ENCODE peak calls at places on chromosomes 13 and 19, in five cellular contexts. U is keratinocyte, V is psoas muscle, D is thoracic aorta, W is sigmoid colon. C is an unnamed sample.

GRCh38 chr19:16061943-16062342 is 14.4 kb upstream of the TPM4 start:
- DNase-seq in V (no peak), D (no peak), W (no peak), U (no peak), C (peak)

GRCh38 chr13:29496241-29496712 is 99.2 kb downstream of the SLC7A1 start:
- DNase-seq in W (no peak), D (no peak), V (no peak), U (peak), C (no peak)

GRCh38 chr13:26656919-26657318 is 99.4 kb downstream of the WASF3 start:
- DNase-seq in D (no peak), W (no peak), V (no peak), U (no peak), C (no peak)

GRCh38 chr19:46009530-46010510 is 13.0 kb downstream of the PGLYRP1 start:
- DNase-seq in V (peak), U (no peak), D (no peak), W (peak), C (peak)

GRCh38 chr13:108948269-108948671 is 318.9 kb downstream of the MYO16 start:
- DNase-seq in U (no peak), D (no peak), V (no peak), W (no peak), C (no peak)

GRCh38 chr13:27038323-27038722 is 133.3 kb downstream of the USP12 start:
- DNase-seq in U (no peak), V (no peak), W (no peak), D (no peak), C (no peak)

GRCh38 chr13:101289764-101290163 is 126.5 kb downstream of the NALCN start:
- DNase-seq in W (no peak), U (no peak), D (no peak), V (no peak), C (no peak)

GRCh38 chr13:27657724-27658123 is 36.0 kb downstream of the POLR1D start:
- DNase-seq in U (no peak), D (no peak), W (no peak), V (no peak), C (no peak)

GRCh38 chr19:55228403-55229031 is at the start of gene TMEM86B:
- DNase-seq in D (no peak), V (no peak), W (no peak), U (no peak), C (no peak)

GRCh38 chr19:45692187-45693111 is at the start of gene QPCTL:
- DNase-seq in V (peak), U (peak), W (peak), D (peak), C (peak)

GRCh38 chr13:24286624-24287023 is 22.8 kb upstream of the C1QTNF9 start:
- DNase-seq in W (no peak), U (no peak), D (no peak), V (no peak), C (no peak)

GRCh38 chr13:99527346-99527745 is 26.1 kb downstream of the TM9SF2 start:
- DNase-seq in V (no peak), U (no peak), D (no peak), W (no peak), C (no peak)

GRCh38 chr13:98595134-98595533 is 18.2 kb upstream of the STK24 start:
- DNase-seq in W (no peak), V (no peak), D (no peak), U (no peak), C (no peak)

GRCh38 chr19:44212865-44213346 is 574 bp downstream of the ZNF227 start:
- DNase-seq in V (no peak), U (no peak), W (no peak), D (no peak), C (no peak)

GRCh38 chr13:47463002-47463401 is 538.1 kb downstream of the SUCLA2 start:
- DNase-seq in W (no peak), D (no peak), U (no peak), V (no peak), C (no peak)

GRCh38 chr13:47463726-47464125 is 537.3 kb downstream of the SUCLA2 start:
- DNase-seq in U (no peak), W (no peak), V (no peak), D (no peak), C (no peak)

GRCh38 chr13:47457631-47458030 is 543.4 kb downstream of the SUCLA2 start:
- DNase-seq in D (no peak), U (no peak), W (no peak), V (no peak), C (no peak)

GRCh38 chr13:47455581-47455980 is 545.5 kb downstream of the SUCLA2 start:
- DNase-seq in V (no peak), D (no peak), W (no peak), U (no peak), C (no peak)

DNA sequence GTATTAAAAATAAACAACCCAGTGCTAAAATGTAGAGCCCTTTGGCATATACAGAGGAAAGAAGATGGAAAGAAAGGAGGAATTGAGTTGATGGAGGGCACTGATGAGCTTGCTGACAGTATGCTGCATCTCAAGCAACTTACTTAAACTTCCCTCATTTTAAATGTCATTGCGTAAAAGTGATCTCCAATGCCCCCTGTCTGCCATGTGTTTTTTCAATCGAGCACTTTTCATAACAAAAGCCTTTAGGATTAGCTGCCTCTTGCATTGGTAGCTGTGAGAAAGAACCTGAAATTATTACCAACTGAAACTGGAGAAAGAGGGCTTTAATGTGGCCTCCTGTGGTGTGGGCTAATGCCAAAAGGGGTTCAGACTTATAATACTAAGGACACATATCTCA is 541.6 kb downstream of the SUCLA2 start:
- DNase-seq in D (no peak), W (no peak), U (no peak), V (no peak), C (no peak)
- TF ChIP-seq CTCF in D (no peak), W (no peak), U (no peak), V (no peak), C (no peak)

GRCh38 chr19:12970070-12970820 is 869 bp downstream of the DAND5 start:
- DNase-seq in V (no peak), D (no peak), W (no peak), U (no peak), C (no peak)

GRCh38 chr19:12969292-12969988 is at the start of gene DAND5:
- DNase-seq in W (peak), D (no peak), V (no peak), U (no peak), C (no peak)

GRCh38 chr19:12965017-12965811 is 4.2 kb upstream of the DAND5 start:
- DNase-seq in V (peak), D (peak), W (peak), U (no peak), C (peak)

GRCh38 chr19:12967907-12968306 is 1.5 kb upstream of the DAND5 start:
- DNase-seq in U (no peak), D (no peak), V (no peak), W (no peak), C (no peak)

GRCh38 chr19:12965812-12966135 is 3.6 kb upstream of the DAND5 start:
- DNase-seq in V (no peak), U (no peak), D (no peak), W (no peak), C (no peak)
- H3K4me3 ChIP-seq in V (peak), U (no peak), D (peak), W (peak), C (no peak)

DNA sequence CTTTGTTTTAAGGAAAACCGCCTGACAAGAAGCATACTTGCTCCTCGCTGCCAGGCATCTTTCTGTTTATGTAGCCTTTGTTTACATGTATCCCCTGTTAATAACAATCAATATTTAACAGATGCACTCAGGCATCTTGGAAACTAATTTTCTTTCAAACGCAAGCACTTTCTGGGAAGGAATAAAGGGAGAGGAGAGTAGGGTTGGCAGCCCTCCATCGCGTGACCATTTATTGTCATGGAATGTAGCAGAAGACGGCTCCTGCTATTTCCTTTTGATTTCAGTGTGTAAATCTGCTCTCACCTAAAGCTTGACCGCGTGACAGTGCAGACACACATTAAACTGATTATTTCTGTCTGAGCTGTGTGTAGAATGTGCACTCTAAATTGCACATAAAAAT is 223.3 kb upstream of the MAB21L1 start:
- DNase-seq in D (no peak), W (peak), V (no peak), U (no peak), C (no peak)
- H3K27ac ChIP-seq in D (no peak), W (peak), V (no peak), U (no peak), C (no peak)

GRCh38 chr13:51955281-51955771 is 55.9 kb downstream of the ATP7B start:
- DNase-seq in D (no peak), V (no peak), W (no peak), U (no peak), C (no peak)
- TF ChIP-seq CTCF in D (no peak), V (no peak), W (no peak), U (no peak), C (no peak)

GRCh38 chr19:10155834-10156233 is 36.1 kb upstream of the EIF3G start:
- DNase-seq in D (no peak), V (no peak), W (no peak), U (no peak), C (no peak)
- H3K4me3 ChIP-seq in D (no peak), V (no peak), W (no peak), U (no peak), C (no peak)

DNA sequence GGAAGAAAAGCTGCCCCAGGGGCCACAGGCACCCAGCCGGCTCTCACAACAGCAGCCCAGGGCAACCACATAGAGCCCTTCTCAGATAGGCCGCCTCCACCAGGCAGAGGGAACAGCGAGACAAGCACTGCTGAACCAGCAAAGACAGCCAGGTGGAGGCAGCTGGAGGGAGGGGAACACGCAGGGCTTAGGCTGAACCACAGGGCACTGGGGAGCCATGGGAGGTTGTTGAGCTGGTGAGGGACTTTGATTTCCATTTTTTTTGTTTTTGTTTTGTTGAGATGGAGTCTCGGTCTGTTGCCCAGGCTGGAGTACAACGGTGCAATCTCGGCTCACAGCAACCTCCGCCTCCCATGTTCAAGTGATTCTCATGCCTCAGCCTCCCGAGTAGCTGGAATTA is 3.5 kb downstream of the GAMT start:
- DNase-seq in D (no peak), W (no peak), V (no peak), U (no peak), C (no peak)
- H3K27ac ChIP-seq in D (no peak), W (no peak), V (peak), U (no peak), C (no peak)

GRCh38 chr19:7382694-7383093 is 34.0 kb downstream of the ARHGEF18 start:
- DNase-seq in V (no peak), W (no peak), U (no peak), D (no peak), C (peak)
- TF ChIP-seq CTCF in V (no peak), W (no peak), U (no peak), D (no peak), C (no peak)

DNA sequence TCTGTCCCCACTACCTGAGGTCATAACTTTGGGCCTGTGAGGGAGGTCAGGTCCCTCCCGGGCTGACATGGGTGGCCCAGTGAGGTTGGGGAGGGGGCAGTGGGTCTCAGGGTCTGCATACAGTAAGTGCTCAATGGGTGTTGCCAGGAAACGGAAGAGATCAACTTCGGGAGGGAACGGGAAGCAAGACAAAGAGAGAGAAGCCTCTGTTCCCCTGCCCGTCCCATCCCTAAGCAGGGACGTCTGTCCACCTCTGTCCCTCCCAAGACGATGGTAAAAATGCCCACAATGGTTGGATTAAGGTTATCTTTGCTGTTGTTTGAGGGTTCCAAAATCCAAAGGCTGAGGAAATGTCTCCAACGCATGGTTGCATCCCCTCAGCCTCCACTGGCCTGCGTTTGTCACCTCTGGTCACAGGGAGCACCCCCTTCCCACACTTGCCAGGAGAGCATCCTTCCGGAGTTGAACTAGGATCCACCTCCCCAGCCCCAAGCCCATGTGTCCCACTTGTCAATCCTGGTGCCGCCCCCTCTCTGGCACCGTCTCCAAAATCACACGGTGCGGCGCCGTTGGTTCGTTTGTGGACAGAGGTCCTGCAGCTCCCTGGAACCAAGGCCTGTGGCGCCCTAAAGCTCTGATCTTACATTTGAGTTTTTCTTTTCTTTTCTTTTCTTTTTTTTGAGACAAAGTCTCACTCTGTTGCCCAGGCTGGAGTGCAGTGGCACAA is 774 bp upstream of the HOMER3 start:
- DNase-seq in U (no peak), V (no peak), W (no peak), D (no peak), C (no peak)
- H3K4me3 ChIP-seq in U (peak), V (peak), W (peak), D (peak), C (peak)